ENCODE peak calls at places on chromosomes 13 and 19, in eight cellular contexts. X, M, B, G, U, K, Q and L are unnamed samples.

GRCh38 chr19:17242431-17243208 is 3.1 kb downstream of the NR2F6 start:
- DNase-seq in X (no peak), M (no peak), B (no peak), G (no peak), U (no peak), K (no peak), Q (no peak), L (no peak)

GRCh38 chr13:102018716-102019115 is 383.1 kb downstream of the FGF14 start:
- DNase-seq in X (no peak), M (no peak), B (no peak), G (no peak), U (no peak), K (no peak), Q (no peak), L (no peak)

GRCh38 chr13:27792393-27793218 is at the start of gene GSX1:
- DNase-seq in X (peak), M (peak), B (no peak), G (peak), U (peak), K (no peak), Q (peak), L (peak)

GRCh38 chr19:58544591-58545285 is 874 bp downstream of the TRIM28 start:
- DNase-seq in X (peak), M (peak), B (no peak), G (no peak), U (no peak), K (no peak), Q (no peak), L (no peak)

GRCh38 chr13:111962431-111962891 is 104.5 kb upstream of the SOX1 start:
- DNase-seq in X (no peak), M (no peak), B (no peak), G (no peak), U (no peak), K (no peak), Q (no peak), L (no peak)

GRCh38 chr13:60230593-60230992 is 66.9 kb upstream of the DIAPH3 start:
- DNase-seq in X (no peak), M (no peak), B (no peak), G (no peak), U (no peak), K (no peak), Q (no peak), L (no peak)

GRCh38 chr13:49869514-49869913 is 66.6 kb downstream of the SPRYD7 start:
- DNase-seq in X (peak), M (peak), B (no peak), G (peak), U (no peak), K (no peak), Q (no peak), L (no peak)

GRCh38 chr13:65535360-65535759 is 1694.8 kb downstream of the PCDH9 start:
- DNase-seq in X (no peak), M (no peak), B (no peak), G (no peak), U (no peak), K (no peak), Q (no peak), L (no peak)

GRCh38 chr19:51368366-51369282 is at the start of gene CLDND2:
- DNase-seq in X (no peak), M (no peak), B (no peak), G (no peak), U (no peak), K (no peak), Q (peak), L (no peak)

GRCh38 chr19:48676487-48676886 is 3.7 kb upstream of the NTN5 start:
- DNase-seq in X (no peak), M (no peak), B (no peak), G (no peak), U (no peak), K (no peak), Q (no peak), L (no peak)

GRCh38 chr13:114283581-114283980 is 2.2 kb downstream of the UPF3A start:
- DNase-seq in X (no peak), M (no peak), B (no peak), G (no peak), U (no peak), K (no peak), Q (no peak), L (no peak)

GRCh38 chr13:78719367-78719766 is 60.4 kb upstream of the OBI1 start:
- DNase-seq in X (no peak), M (no peak), B (no peak), G (no peak), U (no peak), K (no peak), Q (no peak), L (no peak)

GRCh38 chr13:37481005-37481857 is 117.3 kb downstream of the POSTN start:
- DNase-seq in X (no peak), M (no peak), B (no peak), G (no peak), U (no peak), K (no peak), Q (no peak), L (no peak)

GRCh38 chr13:49602005-49602404 is 16.6 kb upstream of the RCBTB1 start:
- DNase-seq in X (no peak), M (no peak), B (no peak), G (no peak), U (no peak), K (no peak), Q (no peak), L (no peak)

GRCh38 chr19:54339646-54340358 is 840 bp upstream of the LILRA4 start:
- DNase-seq in X (no peak), M (no peak), B (no peak), G (no peak), U (no peak), K (no peak), Q (no peak), L (no peak)

GRCh38 chr19:30309983-30310805 is 62.0 kb upstream of the ZNF536 start:
- DNase-seq in X (no peak), M (no peak), B (no peak), G (no peak), U (no peak), K (no peak), Q (no peak), L (no peak)

GRCh38 chr13:39159393-39159792 is 121.1 kb downstream of the NHLRC3 start:
- DNase-seq in X (no peak), M (peak), B (no peak), G (no peak), U (no peak), K (no peak), Q (no peak), L (no peak)

GRCh38 chr19:46772170-46773017 is 16.0 kb downstream of the SLC1A5 start:
- DNase-seq in X (no peak), M (no peak), B (no peak), G (no peak), U (no peak), K (no peak), Q (no peak), L (no peak)

GRCh38 chr13:41461527-41462124 is 4.3 kb downstream of the RGCC start:
- DNase-seq in X (no peak), M (no peak), B (no peak), G (no peak), U (no peak), K (no peak), Q (no peak), L (no peak)

GRCh38 chr19:33306191-33306590 is 3.9 kb upstream of the CEBPA start:
- DNase-seq in X (no peak), M (no peak), B (no peak), G (no peak), U (no peak), K (no peak), Q (no peak), L (no peak)

GRCh38 chr13:26621731-26622401 is 64.4 kb downstream of the WASF3 start:
- DNase-seq in X (no peak), M (no peak), B (no peak), G (no peak), U (no peak), K (no peak), Q (no peak), L (peak)

GRCh38 chr13:40563350-40564125 is 102.9 kb downstream of the FOXO1 start:
- DNase-seq in X (no peak), M (no peak), B (no peak), G (no peak), U (no peak), K (no peak), Q (no peak), L (no peak)

GRCh38 chr19:47497821-47498520 is 14.0 kb upstream of the KPTN start:
- DNase-seq in X (no peak), M (no peak), B (no peak), G (no peak), U (no peak), K (no peak), Q (no peak), L (no peak)

GRCh38 chr13:110015253-110015652 is 228.9 kb upstream of the IRS2 start:
- DNase-seq in X (no peak), M (no peak), B (no peak), G (no peak), U (no peak), K (no peak), Q (no peak), L (no peak)